ENCODE peak calls at places on chromosomes 13 and 19, in nine cellular contexts. Y, M, F, C, P, T, D, V and U are unnamed samples.

GRCh38 chr13:94192576-94192975 is 286.9 kb downstream of the DCT start:
- DNase-seq in M (no peak), P (no peak), D (no peak), T (no peak), F (no peak), Y (peak), C (peak), V (peak), U (peak)

GRCh38 chr19:4861147-4861546 is 6.3 kb downstream of the PLIN3 start:
- DNase-seq in Y (no peak), M (no peak), C (no peak), T (no peak), V (no peak), P (no peak), D (no peak), F (no peak), U (no peak)

GRCh38 chr13:52707375-52707774 is 32.2 kb downstream of the CNMD start:
- DNase-seq in M (no peak), Y (no peak), D (no peak), C (no peak), T (no peak), P (no peak), V (peak), F (no peak), U (no peak)

GRCh38 chr13:110507678-110508381 is 53.7 kb downstream of the RAB20 start:
- DNase-seq in Y (no peak), C (no peak), V (no peak), M (no peak), T (peak), F (no peak), D (no peak), P (peak), U (no peak)

GRCh38 chr19:55654833-55655647 is at the start of gene U2AF2:
- DNase-seq in P (peak), M (peak), C (peak), V (peak), T (peak), Y (peak), F (peak), D (peak), U (peak)

GRCh38 chr19:57406516-57407123 is 4.3 kb upstream of the ZNF17 start:
- DNase-seq in T (peak), F (no peak), D (peak), M (peak), V (peak), C (peak), Y (peak), P (peak), U (peak)

GRCh38 chr19:4597975-4598671 is 38.6 kb upstream of the SEMA6B start:
- DNase-seq in F (no peak), P (peak), V (peak), C (peak), T (peak), D (peak), M (peak), Y (no peak), U (peak)

GRCh38 chr13:102948006-102948405 is 102.2 kb downstream of the ERCC5 start:
- DNase-seq in D (no peak), P (no peak), F (peak), M (no peak), C (no peak), V (peak), Y (no peak), T (no peak), U (no peak)

GRCh38 chr13:110617326-110618072 is 2.2 kb downstream of the NAXD start:
- DNase-seq in F (no peak), D (no peak), M (no peak), T (no peak), C (no peak), Y (peak), P (no peak), V (peak), U (no peak)

GRCh38 chr19:51259348-51260245 is 8.7 kb downstream of the SIGLECL1 start:
- DNase-seq in D (peak), M (no peak), Y (peak), P (no peak), C (no peak), F (no peak), T (no peak), V (peak), U (peak)

GRCh38 chr19:45901432-45901903 is 945 bp downstream of the MYPOP start:
- DNase-seq in Y (peak), C (no peak), V (peak), F (no peak), P (peak), T (peak), D (no peak), M (no peak), U (peak)